ENCODE peak calls at places on chromosomes 13 and 19, in five cellular contexts. V is amniotic stem cell, Q is iPS-NIHi11, I is T-helper 9 cell, R is lung. J is an unnamed sample.

GRCh38 chr13:99431927-99432636 is 69.2 kb upstream of the TM9SF2 start:
- DNase-seq in Q (no peak), V (no peak), I (no peak), R (no peak), J (no peak)

GRCh38 chr19:11578342-11579142 is 1.1 kb upstream of the ACP5 start:
- DNase-seq in Q (peak), I (peak), V (no peak), R (peak), J (no peak)

GRCh38 chr13:104315606-104316005 is 1249.4 kb upstream of the SLC10A2 start:
- DNase-seq in V (peak), Q (no peak), I (no peak), R (no peak), J (peak)

GRCh38 chr19:4061683-4062575 is 4.8 kb downstream of the ZBTB7A start:
- DNase-seq in I (no peak), V (no peak), R (no peak), Q (peak), J (peak)

GRCh38 chr19:30064776-30065494 is 122.9 kb downstream of the URI1 start:
- DNase-seq in R (no peak), V (no peak), Q (no peak), I (no peak), J (no peak)

GRCh38 chr19:19064811-19065745 is 1.3 kb downstream of the SLC25A42 start:
- DNase-seq in V (no peak), I (peak), R (no peak), Q (no peak), J (no peak)

GRCh38 chr13:33606692-33607091 is 211.3 kb upstream of the RFC3 start:
- DNase-seq in I (no peak), Q (peak), R (no peak), V (no peak), J (peak)

GRCh38 chr19:28553005-28553404 is 659.9 kb downstream of the UQCRFS1 start:
- DNase-seq in Q (no peak), I (no peak), R (no peak), V (no peak), J (no peak)

GRCh38 chr19:12647490-12648071 is 19.0 kb downstream of the MAN2B1 start:
- DNase-seq in I (no peak), R (peak), Q (peak), V (no peak), J (no peak)

GRCh38 chr19:6047741-6048231 is 62.5 kb downstream of the RFX2 start:
- DNase-seq in I (no peak), R (peak), V (peak), Q (peak), J (peak)

GRCh38 chr19:33156354-33156753 is 24.4 kb downstream of the WDR88 start:
- DNase-seq in R (no peak), V (no peak), I (no peak), Q (no peak), J (no peak)

GRCh38 chr13:28349371-28349770 is 145.6 kb downstream of the FLT1 start:
- DNase-seq in R (no peak), I (no peak), Q (no peak), V (no peak), J (no peak)

GRCh38 chr13:30762643-30763042 is 27.3 kb downstream of the ALOX5AP start:
- DNase-seq in R (no peak), V (no peak), I (no peak), Q (no peak), J (no peak)

GRCh38 chr13:79735228-79735627 is 254.3 kb downstream of the NDFIP2 start:
- DNase-seq in Q (no peak), R (no peak), I (no peak), V (no peak), J (no peak)

GRCh38 chr13:100552755-100553154 is 35.8 kb downstream of the GGACT start:
- DNase-seq in Q (peak), I (no peak), R (no peak), V (no peak), J (no peak)